ENCODE peak calls at places on chromosomes 16 and 17, in five cellular contexts. Z is activated CD4-positive, alpha-beta memory T cell treated with anti-CD3 and anti-CD28 coated beads for 36 hours; H is GM19239; V is ACHN; T is activated CD4-positive, alpha-beta T cell treated with anti-CD3 and anti-CD28 coated beads, Interleukin-2, amount 50 U/mL, for 48 hours. U is an unnamed sample.

GRCh38 chr17:17073006-17073626 is 30.9 kb downstream of the MPRIP start:
- DNase-seq in Z (no peak), H (no peak), V (no peak), T (no peak), U (no peak)

GRCh38 chr16:88527186-88527936 is 42.8 kb upstream of the ZC3H18 start:
- DNase-seq in Z (peak), H (peak), V (peak), T (peak), U (peak)

GRCh38 chr17:71313866-71314265 is 807.0 kb upstream of the SOX9 start:
- DNase-seq in Z (no peak), H (no peak), V (no peak), T (no peak), U (no peak)

GRCh38 chr16:10321407-10322397 is 64.2 kb upstream of the ATF7IP2 start:
- DNase-seq in Z (no peak), H (no peak), V (no peak), T (no peak), U (no peak)

GRCh38 chr17:45092932-45093430 is 31.9 kb downstream of the NMT1 start:
- DNase-seq in Z (no peak), H (no peak), V (peak), T (no peak), U (peak)

GRCh38 chr17:16464001-16464640 is 27.9 kb downstream of the LRRC75A start:
- DNase-seq in Z (no peak), H (no peak), V (no peak), T (no peak), U (no peak)

GRCh38 chr17:7444682-7445010 is 215 bp upstream of the CHRNB1 start:
- DNase-seq in Z (no peak), H (no peak), V (no peak), T (no peak), U (no peak)

GRCh38 chr16:651844-652243 is 2.7 kb downstream of the WDR90 start:
- DNase-seq in Z (no peak), H (no peak), V (no peak), T (no peak), U (no peak)

GRCh38 chr17:27473748-27474609 is 17.7 kb downstream of the KSR1 start:
- DNase-seq in Z (peak), H (no peak), V (no peak), T (peak), U (no peak)

GRCh38 chr17:59361916-59362810 is 30.7 kb downstream of the YPEL2 start:
- DNase-seq in Z (peak), H (no peak), V (peak), T (peak), U (peak)

GRCh38 chr17:57935833-57936807 is 19.1 kb downstream of the CUEDC1 start:
- DNase-seq in Z (no peak), H (no peak), V (no peak), T (no peak), U (peak)

GRCh38 chr17:44915727-44916058 is 393 bp upstream of the GFAP start:
- DNase-seq in Z (no peak), H (no peak), V (no peak), T (no peak), U (no peak)

GRCh38 chr17:57294629-57295501 is 38.5 kb downstream of the MSI2 start:
- DNase-seq in Z (peak), H (no peak), V (peak), T (peak), U (no peak)

GRCh38 chr17:178292-179065 is 3.0 kb downstream of the DOC2B start:
- DNase-seq in Z (no peak), H (no peak), V (no peak), T (no peak), U (no peak)

GRCh38 chr17:72151565-72152391 is 31.0 kb downstream of the SOX9 start:
- DNase-seq in Z (no peak), H (no peak), V (peak), T (no peak), U (peak)

GRCh38 chr17:2595736-2596135 is 2.3 kb downstream of the PAFAH1B1 start:
- DNase-seq in Z (no peak), H (no peak), V (no peak), T (no peak), U (no peak)

GRCh38 chr17:63022567-63022966 is 56.5 kb downstream of the TANC2 start:
- DNase-seq in Z (no peak), H (no peak), V (no peak), T (no peak), U (no peak)